ENCODE peak calls at places on chromosomes 1 and 21, in six cellular contexts. K is SK-N-SH, D is fibroblast of lung, U is ovary, Y is tibial nerve, P is esophagus muscularis mucosa. B is an unnamed sample.

GRCh38 chr1:54971317-54971791 is 9.1 kb upstream of the TMEM61 start:
- DNase-seq in K (no peak), D (no peak), U (no peak), Y (no peak), P (no peak), B (peak; percentile 10)

GRCh38 chr1:109891930-109892329 is 18.7 kb upstream of the CSF1 start:
- DNase-seq in K (no peak), D (no peak), U (no peak), Y (no peak), P (no peak), B (no peak)

GRCh38 chr21:28489197-28489596 is 503.5 kb downstream of the LTN1 start:
- DNase-seq in K (no peak), D (no peak), U (no peak), Y (no peak), P (no peak), B (no peak)

GRCh38 chr1:157069596-157069995 is 24.1 kb upstream of the ARHGEF11 start:
- DNase-seq in K (no peak), D (no peak), U (no peak), Y (no peak), P (peak; percentile 60), B (peak; percentile 68)

GRCh38 chr21:42319851-42320602 is 4.8 kb upstream of the TFF3 start:
- DNase-seq in K (no peak), D (no peak), U (no peak), Y (no peak), P (no peak), B (peak; percentile 55)

GRCh38 chr1:15005116-15005515 is 148.4 kb upstream of the TMEM51 start:
- DNase-seq in K (no peak), D (no peak), U (no peak), Y (no peak), P (no peak), B (no peak)

GRCh38 chr1:184827600-184828368 is 73.1 kb upstream of the EDEM3 start:
- DNase-seq in K (no peak), D (peak; percentile 45), U (no peak), Y (no peak), P (no peak), B (peak; percentile 58)

GRCh38 chr1:244161111-244161510 is 110.0 kb downstream of the ZBTB18 start:
- DNase-seq in K (no peak), D (no peak), U (no peak), Y (no peak), P (no peak), B (no peak)

GRCh38 chr1:89791064-89791721 is 29.6 kb upstream of the LRRC8D start:
- DNase-seq in K (no peak), D (no peak), U (no peak), Y (no peak), P (no peak), B (no peak)

GRCh38 chr1:203464743-203465142 is 10.9 kb upstream of the PRELP start:
- DNase-seq in K (no peak), D (no peak), U (peak; percentile 39), Y (no peak), P (no peak), B (no peak)

GRCh38 chr1:203462878-203463277 is 12.7 kb upstream of the PRELP start:
- DNase-seq in K (no peak), D (peak; percentile 73), U (no peak), Y (no peak), P (no peak), B (no peak)

GRCh38 chr1:203464226-203464625 is 11.4 kb upstream of the PRELP start:
- DNase-seq in K (no peak), D (no peak), U (peak; percentile 65), Y (no peak), P (no peak), B (no peak)

GRCh38 chr1:203462143-203462542 is 13.5 kb upstream of the PRELP start:
- DNase-seq in K (no peak), D (no peak), U (no peak), Y (no peak), P (no peak), B (no peak)

GRCh38 chr1:203463469-203464062 is 12.0 kb upstream of the PRELP start:
- DNase-seq in K (no peak), D (peak; percentile 60), U (peak; percentile 67), Y (no peak), P (no peak), B (peak; percentile 75)
- H3K27ac ChIP-seq in K (no peak overlapping the region), D (peak overlapping the region; percentile 44), U (peak overlapping the region; percentile 88), Y (peak overlapping the region; percentile 87), P (peak overlapping the region; percentile 96), B (no peak overlapping the region)

GRCh38 chr1:198878566-198878965 is 239.7 kb downstream of the PTPRC start:
- DNase-seq in K (no peak), D (no peak), U (no peak), Y (no peak), P (no peak), B (no peak)
- H3K36me3 ChIP-seq in K (peaks cover 3% of the 10 kb centered on the region), D (no peaks in the 10 kb centered on the region), U (no peaks in the 10 kb centered on the region), Y (no peaks in the 10 kb centered on the region), P (no peaks in the 10 kb centered on the region), B (no peaks in the 10 kb centered on the region)

DNA sequence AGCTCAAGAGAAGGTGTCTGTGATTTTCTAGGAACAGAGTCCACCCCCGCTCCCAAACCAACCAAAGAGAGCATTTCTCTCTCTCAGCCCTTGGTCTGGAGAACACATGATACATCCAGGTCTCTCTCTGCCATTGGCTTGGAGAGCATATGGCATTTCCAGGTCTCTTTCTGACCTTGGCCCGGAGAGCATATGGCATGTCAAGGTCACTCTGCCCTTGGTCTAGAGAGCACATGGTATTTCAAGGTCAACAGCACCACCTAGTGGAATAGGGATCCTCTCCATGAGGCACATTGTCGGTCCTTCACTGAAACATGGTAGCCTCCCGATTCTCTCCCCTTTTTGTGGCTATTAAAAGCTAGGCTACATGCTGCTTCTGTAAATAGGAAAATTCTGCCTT is 437.7 kb upstream of the OLFM3 start:
- DNase-seq in K (peak; percentile 28), D (no peak), U (no peak), Y (no peak), P (no peak), B (peak; percentile 75)
- TF ChIP-seq CTCF in K (peak; percentile 67), D (peak; percentile 5), U (no peak), Y (no peak), P (no peak), B (peak; percentile 77)

DNA sequence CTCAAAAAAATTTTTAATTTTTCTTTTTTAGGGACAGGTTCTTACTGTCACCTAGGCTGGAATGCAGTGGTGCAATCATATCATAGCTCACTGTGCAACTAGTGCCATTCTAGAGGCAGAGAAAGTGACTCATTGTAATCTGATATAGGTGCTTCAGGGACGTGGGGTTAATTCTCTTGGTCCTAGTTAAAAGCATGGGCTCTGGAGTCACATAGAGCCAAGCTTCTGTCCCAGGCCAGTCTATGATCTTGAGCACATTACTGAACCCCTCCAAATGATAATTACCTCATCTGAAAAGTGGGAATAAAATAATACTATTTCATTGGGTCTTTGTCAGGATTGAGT is 1.1 kb upstream of the ADIPOR1 start:
- DNase-seq in K (no peak), D (peak; percentile 49), U (no peak), Y (no peak), P (no peak), B (no peak)
- H3K27ac ChIP-seq in K (no peak overlapping the region), D (no peak overlapping the region), U (no peak overlapping the region), Y (no peak overlapping the region), P (no peak overlapping the region), B (no peak overlapping the region)

GRCh38 chr1:79859212-79859948 is 852.9 kb upstream of the ADGRL4 start:
- DNase-seq in K (no peak), D (peak; percentile 70), U (no peak), Y (no peak), P (no peak), B (no peak)
- H3K36me3 ChIP-seq in K (no peaks in the 10 kb centered on the region), D (no peaks in the 10 kb centered on the region), U (no peaks in the 10 kb centered on the region), Y (no peaks in the 10 kb centered on the region), P (no peaks in the 10 kb centered on the region), B (no peaks in the 10 kb centered on the region)

GRCh38 chr1:216665381-216665780 is 57.8 kb downstream of the ESRRG start:
- DNase-seq in K (no peak), D (peak; percentile 94), U (no peak), Y (no peak), P (no peak), B (no peak)

GRCh38 chr1:216665891-216666290 is 57.3 kb downstream of the ESRRG start:
- DNase-seq in K (no peak), D (no peak), U (no peak), Y (no peak), P (no peak), B (no peak)

GRCh38 chr1:216666431-216666830 is 56.8 kb downstream of the ESRRG start:
- DNase-seq in K (no peak), D (no peak), U (no peak), Y (no peak), P (no peak), B (no peak)

DNA sequence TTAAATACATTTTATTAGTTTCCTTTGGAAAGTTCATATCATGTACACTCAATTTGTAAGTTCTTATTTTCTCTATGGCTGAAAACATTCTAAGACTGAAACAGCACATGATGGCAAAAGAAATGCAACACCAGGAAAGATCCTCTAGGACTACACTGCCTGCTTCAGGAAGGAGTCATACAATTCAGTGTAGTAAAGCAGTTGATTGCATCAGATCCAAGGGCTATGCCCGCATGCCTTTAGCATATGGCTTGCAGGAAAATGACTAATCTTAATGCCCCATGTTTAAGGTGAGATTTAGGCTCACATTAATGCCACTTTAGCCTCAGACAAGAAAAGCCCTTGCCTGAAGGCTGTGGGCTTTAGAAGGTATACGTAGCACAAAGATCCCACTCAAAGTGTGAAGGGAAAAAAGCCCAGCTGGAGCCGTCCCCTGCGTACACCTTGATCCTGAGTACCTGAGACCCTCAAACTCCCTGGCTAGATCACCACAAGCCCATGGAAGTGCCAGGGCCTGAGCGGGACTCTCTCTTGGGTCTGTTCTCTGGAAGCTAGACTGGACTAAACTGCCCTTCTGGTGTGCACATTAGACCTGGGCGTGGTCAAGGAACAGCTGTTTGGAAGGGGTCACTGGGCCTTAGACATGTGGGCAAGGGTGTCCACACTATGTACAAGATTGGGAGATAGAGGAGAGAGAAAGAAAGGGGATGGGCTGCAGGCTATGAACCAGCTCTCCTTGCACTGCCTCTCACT is 52.9 kb downstream of the ESRRG start:
- DNase-seq in K (peak; percentile 6), D (peak; percentile 77), U (no peak), Y (no peak), P (no peak), B (no peak)
- TF ChIP-seq CTCF in K (no peak), D (peak; percentile 33), U (no peak), Y (no peak), P (no peak), B (peak; percentile 49)

GRCh38 chr1:21511579-21512522 is 2.6 kb downstream of the ALPL start:
- DNase-seq in K (no peak), D (peak; percentile 97), U (no peak), Y (peak; percentile 68), P (no peak), B (no peak)
- H3K27ac ChIP-seq in K (peak overlapping the region; percentile 78), D (peak overlapping the region; percentile 48), U (no peak overlapping the region), Y (no peak overlapping the region), P (no peak overlapping the region), B (no peak overlapping the region)

GRCh38 chr1:1044455-1044854 is 24.5 kb downstream of the AGRN start:
- DNase-seq in K (no peak), D (no peak), U (no peak), Y (no peak), P (no peak), B (no peak)
- H3K36me3 ChIP-seq in K (peaks cover 25% of the 10 kb centered on the region), D (peaks cover 9% of the 10 kb centered on the region), U (no peaks in the 10 kb centered on the region), Y (no peaks in the 10 kb centered on the region), P (peaks cover 59% of the 10 kb centered on the region), B (peaks cover 29% of the 10 kb centered on the region)

GRCh38 chr21:25607151-25607811 is at the start of gene MRPL39:
- DNase-seq in K (peak; percentile 94), D (peak; percentile 91), U (peak; percentile 84), Y (peak; percentile 76), P (peak; percentile 95), B (peak; percentile 97)
- TF ChIP-seq CTCF in K (peak; percentile 67), D (peak; percentile 78), U (peak; percentile 47), Y (peak; percentile 75), P (peak; percentile 59), B (peak; percentile 78)